ENCODE peak calls at places on chromosomes 1 and 21, in eight cellular contexts. R, C, O, F, T, X, M and H are unnamed samples.

GRCh38 chr1:109901508-109902145 is 9.0 kb upstream of the CSF1 start:
- DNase-seq in R (no peak), C (peak; percentile 73), O (no peak), F (no peak), T (peak; percentile 43), X (peak; percentile 27), M (no peak), H (peak; percentile 52)

GRCh38 chr1:56967900-56968832 is 2.4 kb upstream of the C8B start:
- DNase-seq in R (no peak), C (peak; percentile 1), O (no peak), F (peak; percentile 20), T (no peak), X (no peak), M (peak; percentile 17), H (peak; percentile 5)

GRCh38 chr1:154320882-154321608 is at the start of gene AQP10:
- DNase-seq in R (no peak), C (peak; percentile 92), O (no peak), F (no peak), T (peak; percentile 58), X (no peak), M (no peak), H (no peak)

GRCh38 chr1:39255212-39255611 is 50.7 kb downstream of the MACF1 start:
- DNase-seq in R (no peak), C (no peak), O (no peak), F (peak; percentile 50), T (no peak), X (peak; percentile 51), M (no peak), H (no peak)

GRCh38 chr1:232697191-232697590 is 67.3 kb upstream of the SIPA1L2 start:
- DNase-seq in R (no peak), C (no peak), O (no peak), F (no peak), T (no peak), X (no peak), M (no peak), H (no peak)

GRCh38 chr1:66596191-66596590 is 62.2 kb downstream of the SGIP1 start:
- DNase-seq in R (no peak), C (no peak), O (no peak), F (no peak), T (no peak), X (no peak), M (no peak), H (no peak)

GRCh38 chr1:202012544-202013478 is 2.4 kb downstream of the ELF3 start:
- DNase-seq in R (no peak), C (no peak), O (no peak), F (no peak), T (no peak), X (no peak), M (no peak), H (no peak)

GRCh38 chr1:119729044-119729443 is 17.3 kb downstream of the PHGDH start:
- DNase-seq in R (no peak), C (no peak), O (no peak), F (no peak), T (no peak), X (no peak), M (no peak), H (no peak)

GRCh38 chr1:45304311-45305081 is 22.2 kb upstream of the HPDL start:
- DNase-seq in R (no peak), C (peak; percentile 32), O (peak; percentile 52), F (no peak), T (no peak), X (no peak), M (peak; percentile 43), H (no peak)

GRCh38 chr1:52602328-52603300 is at the start of gene GPX7:
- DNase-seq in R (peak; percentile 27), C (no peak), O (no peak), F (peak; percentile 65), T (no peak), X (no peak), M (peak; percentile 39), H (no peak)

GRCh38 chr1:210920716-210921694 is 212.9 kb downstream of the KCNH1 start:
- DNase-seq in R (no peak), C (no peak), O (no peak), F (no peak), T (no peak), X (no peak), M (no peak), H (no peak)

GRCh38 chr1:60971330-60971729 is 111.0 kb upstream of the NFIA start:
- DNase-seq in R (no peak), C (no peak), O (no peak), F (no peak), T (no peak), X (no peak), M (no peak), H (no peak)

GRCh38 chr21:32392880-32393676 is at the start of gene URB1:
- DNase-seq in R (peak; percentile 72), C (peak; percentile 55), O (peak; percentile 91), F (peak; percentile 79), T (peak; percentile 80), X (peak; percentile 84), M (peak; percentile 93), H (peak; percentile 94)

GRCh38 chr1:46790702-46791101 is 8.1 kb upstream of the CYP4B1 start:
- DNase-seq in R (no peak), C (no peak), O (no peak), F (no peak), T (no peak), X (no peak), M (no peak), H (no peak)

GRCh38 chr1:203625623-203626189 is 926 bp upstream of the ATP2B4 start:
- DNase-seq in R (no peak), C (peak; percentile 97), O (peak; percentile 77), F (no peak), T (peak; percentile 88), X (no peak), M (peak; percentile 54), H (peak; percentile 88)

GRCh38 chr1:3609769-3610157 is 1.5 kb downstream of the MEGF6 start:
- DNase-seq in R (no peak), C (no peak), O (no peak), F (no peak), T (no peak), X (no peak), M (no peak), H (no peak)

GRCh38 chr1:204113900-204114299 is 37.9 kb downstream of the ETNK2 start:
- DNase-seq in R (no peak), C (peak; percentile 20), O (no peak), F (no peak), T (peak; percentile 16), X (no peak), M (no peak), H (no peak)

GRCh38 chr1:172386046-172386445 is 34.4 kb upstream of the C1orf105 start:
- DNase-seq in R (no peak), C (no peak), O (no peak), F (no peak), T (no peak), X (no peak), M (no peak), H (no peak)

GRCh38 chr1:34754878-34755637 is at the start of gene GJB5:
- DNase-seq in R (no peak), C (peak; percentile 96), O (no peak), F (no peak), T (peak; percentile 97), X (no peak), M (no peak), H (peak; percentile 76)

GRCh38 chr1:116128669-116129068 is 17.5 kb downstream of the MAB21L3 start:
- DNase-seq in R (no peak), C (no peak), O (no peak), F (no peak), T (no peak), X (no peak), M (no peak), H (no peak)

GRCh38 chr1:116777831-116778830 is 23.9 kb downstream of the CD2 start:
- DNase-seq in R (no peak), C (peak; percentile 48), O (no peak), F (no peak), T (peak; percentile 78), X (peak; percentile 18), M (no peak), H (no peak)

GRCh38 chr1:225318706-225319575 is 108.9 kb downstream of the LBR start:
- DNase-seq in R (no peak), C (peak; percentile 61), O (peak; percentile 66), F (peak; percentile 9), T (peak; percentile 36), X (peak; percentile 70), M (no peak), H (peak; percentile 76)

GRCh38 chr1:228329887-228330286 is 76.7 kb downstream of the TRIM11 start:
- DNase-seq in R (no peak), C (no peak), O (no peak), F (no peak), T (no peak), X (no peak), M (no peak), H (peak; percentile 55)

GRCh38 chr21:40765771-40766170 is 81.2 kb downstream of the DSCAM start:
- DNase-seq in R (peak; percentile 68), C (no peak), O (no peak), F (no peak), T (no peak), X (no peak), M (no peak), H (no peak)

GRCh38 chr1:33007190-33008050 is 29.3 kb downstream of the AK2 start:
- DNase-seq in R (no peak), C (peak; percentile 95), O (peak; percentile 18), F (peak; percentile 91), T (peak; percentile 93), X (peak; percentile 79), M (peak; percentile 33), H (peak; percentile 9)

GRCh38 chr21:34791776-34792503 is 123.1 kb downstream of the CLIC6 start:
- DNase-seq in R (no peak), C (no peak), O (no peak), F (no peak), T (no peak), X (no peak), M (no peak), H (no peak)

GRCh38 chr1:18176619-18177018 is 69.0 kb downstream of the IGSF21 start:
- DNase-seq in R (no peak), C (no peak), O (no peak), F (no peak), T (no peak), X (no peak), M (no peak), H (no peak)

GRCh38 chr21:46095814-46096595 is 1.9 kb upstream of the COL6A2 start:
- DNase-seq in R (no peak), C (no peak), O (no peak), F (no peak), T (no peak), X (no peak), M (peak; percentile 23), H (no peak)